ENCODE peak calls at places on chromosomes 13 and 19, in ten cellular contexts. K, G, X, H, J, I, S, R, F and Q are unnamed samples.

GRCh38 chr13:39612023-39612637 is 9.1 kb upstream of the LHFPL6 start:
- DNase-seq in F (peak; percentile 66), I (peak; percentile 83), S (peak; percentile 67), R (peak; percentile 77), G (no peak), X (peak; percentile 94), H (no peak), J (no peak), K (peak; percentile 83), Q (no peak)

GRCh38 chr19:7772752-7773291 is 9.8 kb downstream of the CLEC4M start:
- DNase-seq in F (no peak), X (peak; percentile 78), H (no peak), R (no peak), I (no peak), S (no peak), G (no peak), K (no peak), J (no peak), Q (no peak)

GRCh38 chr19:46634045-46634655 is 1.9 kb downstream of the GNG8 start:
- DNase-seq in G (peak; percentile 95), S (peak; percentile 90), H (peak; percentile 91), F (peak; percentile 93), R (peak; percentile 97), I (peak; percentile 85), J (peak; percentile 92), X (peak; percentile 91), K (peak; percentile 62), Q (peak; percentile 90)

GRCh38 chr13:108220042-108220441 is 1.9 kb downstream of the ABHD13 start:
- DNase-seq in F (no peak), H (no peak), R (peak; percentile 74), S (peak; percentile 54), K (no peak), J (no peak), X (peak; percentile 8), I (no peak), G (peak; percentile 31), Q (no peak)

GRCh38 chr13:46647514-46648065 is 94.6 kb downstream of the LRCH1 start:
- DNase-seq in J (no peak), S (no peak), R (no peak), H (no peak), X (no peak), G (no peak), K (no peak), F (no peak), I (no peak), Q (no peak)

GRCh38 chr13:75399168-75399878 is 82.6 kb downstream of the TBC1D4 start:
- DNase-seq in I (no peak), K (no peak), G (no peak), R (no peak), J (no peak), F (no peak), X (peak; percentile 49), H (no peak), S (no peak), Q (no peak)

GRCh38 chr13:49569993-49570689 is 15.2 kb downstream of the RCBTB1 start:
- DNase-seq in R (no peak), S (no peak), F (no peak), K (no peak), H (no peak), I (no peak), J (no peak), X (no peak), G (no peak), Q (no peak)

GRCh38 chr13:34258646-34259386 is 440.9 kb downstream of the RFC3 start:
- DNase-seq in J (no peak), G (no peak), F (no peak), I (no peak), R (no peak), X (peak; percentile 35), S (no peak), H (no peak), K (no peak), Q (no peak)

GRCh38 chr13:45015300-45015699 is 26.0 kb downstream of the GPALPP1 start:
- DNase-seq in K (no peak), I (no peak), H (no peak), G (no peak), J (no peak), R (no peak), S (no peak), X (no peak), F (no peak), Q (no peak)

GRCh38 chr19:49892716-49893115 is 4.0 kb downstream of the IL4I1 start:
- DNase-seq in J (no peak), H (no peak), I (no peak), R (no peak), X (no peak), S (no peak), K (no peak), F (no peak), G (no peak), Q (no peak)
- H3K4me3 ChIP-seq in J (no peak overlapping the region), H (no peak overlapping the region), I (no peak overlapping the region), R (no peak overlapping the region), X (no peak overlapping the region), S (no peak overlapping the region), K (no peak overlapping the region), F (no peak overlapping the region), G (no peak overlapping the region), Q (no peak overlapping the region)

DNA sequence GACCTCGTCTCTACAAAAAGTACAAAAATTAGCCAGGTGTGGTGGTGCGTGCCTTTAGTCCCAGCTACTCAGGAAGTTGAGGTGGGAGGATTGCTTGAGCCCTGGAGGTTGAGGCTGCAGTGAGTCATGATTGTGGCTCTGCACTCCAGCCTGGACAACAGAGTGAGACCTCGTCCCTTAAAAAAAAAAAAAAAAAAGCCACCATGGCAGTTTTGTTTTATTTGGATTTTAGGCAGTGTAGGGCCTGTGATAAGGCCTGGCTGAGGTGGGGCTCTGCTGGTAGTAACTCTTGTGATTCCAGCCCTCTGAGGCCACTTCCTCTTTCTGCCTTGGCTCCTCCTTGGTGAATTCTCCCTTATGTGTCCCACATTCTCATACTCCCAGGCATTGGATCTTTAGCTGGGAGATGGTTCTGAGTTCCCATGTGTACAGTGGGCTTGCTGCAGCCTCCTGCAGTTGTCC is 39.2 kb downstream of the GATAD2A start:
- DNase-seq in F (peak; percentile 50), H (no peak), G (no peak), X (peak; percentile 45), I (no peak), K (no peak), J (no peak), S (no peak), R (no peak), Q (no peak)
- H3K4me1 ChIP-seq in F (no peaks in the 10 kb centered on the region), H (no peaks in the 10 kb centered on the region), G (peaks cover 18% of the 10 kb centered on the region), X (peaks cover 17% of the 10 kb centered on the region), I (peaks cover 7% of the 10 kb centered on the region), K (peaks cover 6% of the 10 kb centered on the region), J (peaks cover 47% of the 10 kb centered on the region), S (peaks cover 21% of the 10 kb centered on the region), R (peaks cover 10% of the 10 kb centered on the region), Q (peaks cover 2% of the 10 kb centered on the region)

GRCh38 chr13:59780058-59780457 is 383.7 kb downstream of the DIAPH3 start:
- DNase-seq in I (no peak), R (no peak), G (no peak), K (no peak), J (no peak), S (no peak), F (no peak), H (no peak), X (no peak), Q (no peak)
- H3K4me3 ChIP-seq in I (no peak overlapping the region), R (no peak overlapping the region), G (no peak overlapping the region), K (no peak overlapping the region), J (no peak overlapping the region), S (no peak overlapping the region), F (no peak overlapping the region), H (no peak overlapping the region), X (no peak overlapping the region), Q (no peak overlapping the region)

GRCh38 chr19:13861714-13862531 is 15.0 kb upstream of the NANOS3 start:
- DNase-seq in H (peak; percentile 96), X (peak; percentile 94), S (peak; percentile 93), F (peak; percentile 90), G (peak; percentile 94), I (peak; percentile 94), R (peak; percentile 94), J (peak; percentile 96), K (peak; percentile 87), Q (peak; percentile 89)
- H3K4me1 ChIP-seq in H (peaks cover 2% of the 10 kb centered on the region), X (peaks cover 16% of the 10 kb centered on the region), S (peaks cover 2% of the 10 kb centered on the region), F (peaks cover 26% of the 10 kb centered on the region), G (peaks cover 11% of the 10 kb centered on the region), I (no peaks in the 10 kb centered on the region), R (no peaks in the 10 kb centered on the region), J (peaks cover 36% of the 10 kb centered on the region), K (peaks cover 10% of the 10 kb centered on the region), Q (peaks cover 12% of the 10 kb centered on the region)

GRCh38 chr19:42201489-42202289 is 15.8 kb downstream of the DEDD2 start:
- DNase-seq in X (peak; percentile 35), R (no peak), S (peak; percentile 52), I (no peak), F (peak; percentile 80), H (no peak), K (no peak), G (peak; percentile 70), J (peak; percentile 80), Q (no peak)
- H3K4me3 ChIP-seq in X (no peak overlapping the region), R (no peak overlapping the region), S (no peak overlapping the region), I (no peak overlapping the region), F (no peak overlapping the region), H (no peak overlapping the region), K (no peak overlapping the region), G (no peak overlapping the region), J (no peak overlapping the region), Q (no peak overlapping the region)

GRCh38 chr19:39155114-39155700 is 29.6 kb downstream of the PAK4 start:
- DNase-seq in H (no peak), K (no peak), I (no peak), X (peak; percentile 75), G (no peak), J (no peak), S (no peak), F (no peak), R (no peak), Q (no peak)
- H3K4me1 ChIP-seq in H (peaks cover 38% of the 10 kb centered on the region), K (no peaks in the 10 kb centered on the region), I (peaks cover 27% of the 10 kb centered on the region), X (peaks cover 60% of the 10 kb centered on the region), G (peaks cover 25% of the 10 kb centered on the region), J (peaks cover 28% of the 10 kb centered on the region), S (peaks cover 46% of the 10 kb centered on the region), F (no peaks in the 10 kb centered on the region), R (peaks cover 27% of the 10 kb centered on the region), Q (peaks cover 18% of the 10 kb centered on the region)